ENCODE peak calls at places on chromosomes 11 and 22, in six cellular contexts. J is neural progenitor cell, F is GM23338, Q is SK-N-SH, U is MM.1S, Z is GM23248. M is an unnamed sample.

GRCh38 chr11:10599388-10600175 is 31.1 kb upstream of the LYVE1 start:
- DNase-seq in Z (peak; percentile 30), J (no peak), F (no peak), Q (no peak), U (no peak), M (no peak)

GRCh38 chr22:19766506-19767426 is 6.2 kb downstream of the TBX1 start:
- DNase-seq in U (peak; percentile 30), F (peak; percentile 86), Q (peak; percentile 78), J (peak; percentile 56), Z (peak; percentile 45), M (no peak)

GRCh38 chr22:17972385-17973181 is 51.8 kb downstream of the MICAL3 start:
- DNase-seq in Z (peak; percentile 81), Q (no peak), J (peak; percentile 32), F (peak; percentile 76), U (no peak), M (peak; percentile 61)

GRCh38 chr11:131195801-131196517 is 174.5 kb upstream of the NTM start:
- DNase-seq in J (no peak), Q (peak; percentile 76), F (no peak), U (no peak), Z (peak; percentile 20), M (peak; percentile 62)

GRCh38 chr11:6617315-6617781 is 1.9 kb downstream of the TPP1 start:
- DNase-seq in Q (no peak), U (no peak), J (no peak), Z (peak; percentile 59), F (no peak), M (no peak)

GRCh38 chr11:124760205-124760652 is 1.9 kb downstream of the ESAM start:
- DNase-seq in F (no peak), J (peak; percentile 28), Z (no peak), Q (peak; percentile 17), U (peak; percentile 24), M (no peak)

GRCh38 chr22:21443057-21443734 is 24.0 kb upstream of the TMEM191C start:
- DNase-seq in U (no peak), F (no peak), Q (no peak), J (peak; percentile 4), Z (no peak), M (no peak)

GRCh38 chr11:112962854-112963367 is 1.7 kb downstream of the NCAM1 start:
- DNase-seq in Z (peak; percentile 47), J (peak; percentile 84), U (no peak), F (peak; percentile 71), Q (peak; percentile 85), M (no peak)

GRCh38 chr11:96706761-96707160 is 316.9 kb downstream of the JRKL start:
- DNase-seq in F (no peak), U (no peak), J (no peak), Z (no peak), Q (no peak), M (peak; percentile 13)

GRCh38 chr11:70769521-70769920 is 371.2 kb downstream of the CTTN start:
- DNase-seq in J (no peak), U (no peak), Q (no peak), F (no peak), Z (no peak), M (no peak)

GRCh38 chr22:43711681-43712080 is 100.4 kb downstream of the EFCAB6 start:
- DNase-seq in J (no peak), Q (no peak), U (no peak), F (no peak), Z (no peak), M (no peak)

GRCh38 chr22:43704051-43704450 is 108.1 kb downstream of the EFCAB6 start:
- DNase-seq in J (no peak), U (no peak), Q (no peak), F (no peak), Z (no peak), M (no peak)

GRCh38 chr22:43706558-43707328 is 105.4 kb downstream of the EFCAB6 start:
- DNase-seq in U (no peak), Z (no peak), F (no peak), J (no peak), Q (no peak), M (no peak)

GRCh38 chr22:43706151-43706550 is 106.0 kb downstream of the EFCAB6 start:
- DNase-seq in J (no peak), F (peak; percentile 68), Z (no peak), Q (no peak), U (no peak), M (no peak)

DNA sequence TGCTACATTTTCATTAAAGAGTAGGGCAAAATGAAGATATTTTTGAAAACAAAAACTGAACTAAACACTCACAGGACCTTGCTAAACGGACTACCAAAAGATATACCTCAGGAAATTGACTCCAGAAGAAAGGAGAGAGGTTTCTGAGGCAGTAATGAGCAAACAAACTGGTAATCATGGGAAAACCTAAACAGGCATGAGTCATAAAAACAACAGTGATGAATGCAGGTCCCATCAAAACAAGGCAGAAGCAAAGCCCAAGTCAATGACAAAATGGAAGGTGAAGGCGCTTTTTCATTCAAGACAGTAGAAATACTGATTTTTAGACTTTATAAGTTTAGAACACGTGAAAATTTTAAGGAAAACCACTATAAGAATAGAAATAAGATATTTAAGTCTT is 104.5 kb downstream of the EFCAB6 start:
- DNase-seq in F (no peak), Q (no peak), U (no peak), J (no peak), Z (peak; percentile 24), M (peak; percentile 62)
- H2AFZ ChIP-seq in F (no peak overlapping the region), Q (no peak overlapping the region), U (no peak overlapping the region), J (no peak overlapping the region), Z (no peak overlapping the region), M (no peak overlapping the region)

DNA sequence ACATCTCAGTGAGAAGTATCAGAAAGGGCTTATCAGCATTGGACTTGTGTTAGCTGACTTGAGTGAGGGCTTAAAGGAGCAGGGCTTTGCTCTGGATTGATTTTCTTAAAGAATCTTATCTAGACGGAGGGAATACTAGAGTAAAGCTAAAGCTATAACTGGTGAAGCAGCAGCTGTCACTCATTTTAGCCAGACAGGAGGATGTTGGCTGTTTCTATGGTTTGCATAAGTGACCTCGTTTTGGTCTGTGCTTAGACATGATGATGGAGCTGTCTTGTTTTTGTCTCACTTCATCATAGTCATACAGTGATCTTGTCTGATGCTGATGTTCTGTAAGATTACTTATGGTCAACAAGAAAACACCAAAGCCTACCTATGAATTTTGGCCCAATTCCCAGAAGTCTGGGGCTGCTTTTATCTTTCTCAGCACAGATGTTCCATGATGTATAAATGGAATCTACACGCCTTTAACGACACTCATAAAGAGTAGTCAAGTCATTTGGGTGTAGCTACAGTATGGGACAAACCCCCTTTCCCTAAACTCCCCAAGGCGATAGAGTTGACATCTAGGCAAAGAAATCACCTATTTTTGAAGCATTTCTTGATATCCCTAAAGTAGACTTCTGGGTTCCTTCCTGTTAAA is 77.5 kb upstream of the UCP3 start:
- DNase-seq in F (no peak), J (no peak), Q (peak; percentile 3), U (no peak), Z (no peak), M (no peak)
- TF ChIP-seq EZH2phosphoT487 in F (no peak), J (no peak), Q (no peak), U (no peak), Z (no peak), M (no peak)

DNA sequence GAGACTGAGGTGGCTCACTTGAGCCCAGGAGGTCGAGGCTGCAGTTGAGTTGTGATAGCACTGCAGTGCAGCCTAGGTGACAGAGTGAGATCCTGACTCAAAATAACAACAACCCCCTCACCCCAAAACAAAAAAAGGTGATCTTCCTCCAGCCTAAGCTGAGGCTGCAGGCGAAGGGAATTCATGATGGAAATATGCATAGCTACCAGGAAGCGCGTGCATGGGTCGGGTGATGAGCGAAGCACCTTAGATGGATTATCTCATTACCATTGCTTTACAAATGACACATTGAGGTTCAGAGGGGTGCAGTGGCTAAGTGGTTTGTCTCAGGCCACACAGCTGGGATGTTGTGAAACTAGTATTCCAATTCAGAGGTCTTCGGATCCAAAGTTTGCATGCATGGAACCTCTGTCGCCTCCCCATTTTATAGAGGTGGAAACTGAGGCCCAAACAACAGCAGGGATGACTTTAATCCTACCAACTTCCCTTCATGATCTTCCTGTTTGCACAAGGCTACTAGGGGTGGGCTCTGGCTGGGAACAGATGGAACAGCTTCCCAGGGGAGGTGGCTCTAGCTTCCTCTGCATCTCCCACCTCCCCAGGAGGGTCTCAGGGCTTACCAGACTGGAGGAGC is 4.6 kb downstream of the SLC29A2 start:
- DNase-seq in F (no peak), Z (no peak), Q (no peak), U (no peak), J (no peak), M (no peak)
- H3F3A ChIP-seq in F (peaks cover 47% of the 10 kb centered on the region), Z (no peaks in the 10 kb centered on the region), Q (no peaks in the 10 kb centered on the region), U (no peaks in the 10 kb centered on the region), J (peaks cover 64% of the 10 kb centered on the region), M (no peaks in the 10 kb centered on the region)

GRCh38 chr11:1874406-1875092 is 17.1 kb downstream of the PRR33 start:
- DNase-seq in F (no peak), Q (peak; percentile 20), J (no peak), Z (no peak), U (no peak), M (no peak)

GRCh38 chr11:1875093-1875785 is 16.5 kb downstream of the PRR33 start:
- DNase-seq in J (no peak), Z (no peak), F (no peak), U (no peak), Q (peak; percentile 30), M (no peak)

GRCh38 chr11:1877211-1878133 is 14.2 kb downstream of the PRR33 start:
- DNase-seq in J (no peak), F (no peak), U (no peak), Z (peak; percentile 33), Q (peak; percentile 60), M (peak; percentile 8)

GRCh38 chr11:1878134-1879031 is 13.3 kb downstream of the PRR33 start:
- DNase-seq in U (no peak), Z (no peak), F (no peak), Q (peak; percentile 69), J (no peak), M (no peak)

DNA sequence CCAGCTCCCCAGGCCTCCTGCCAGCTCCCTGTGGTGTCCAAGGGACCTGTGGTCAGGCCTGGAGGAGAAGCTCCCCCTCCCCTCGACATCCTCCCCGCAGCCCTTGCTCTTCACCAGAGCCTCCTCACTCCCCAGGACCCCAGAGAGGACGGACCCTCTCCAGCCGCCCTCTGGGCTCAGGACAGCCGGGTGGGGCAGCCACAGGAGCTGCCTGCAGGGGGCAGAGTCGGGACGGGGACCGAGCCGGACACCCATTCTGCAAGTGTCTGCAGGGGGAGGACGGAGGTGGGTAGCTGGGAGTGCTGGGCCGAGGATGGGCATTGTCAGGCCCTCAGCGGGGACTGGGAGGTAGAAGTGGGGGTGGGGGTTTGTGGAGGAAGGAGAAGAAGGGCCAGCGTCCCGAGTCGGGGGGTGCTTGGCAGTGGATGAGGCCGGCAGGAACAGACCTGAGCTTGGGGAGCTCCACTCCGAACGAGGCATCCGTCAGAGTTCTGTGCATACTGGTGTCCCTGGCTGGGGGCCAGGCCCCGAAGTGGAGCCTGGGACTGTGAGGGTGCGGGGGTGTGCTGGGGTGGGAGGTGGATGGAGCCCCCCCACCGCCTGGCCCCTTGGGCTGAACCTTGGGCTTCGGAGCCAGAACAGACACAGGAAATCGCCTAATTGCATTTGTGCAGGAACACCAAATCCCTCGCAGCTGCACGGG is 15.2 kb downstream of the PRR33 start:
- DNase-seq in Z (peak; percentile 57), Q (peak; percentile 86), U (no peak), F (peak; percentile 74), J (peak; percentile 65), M (peak; percentile 46)
- H2AFZ ChIP-seq in Z (no peak overlapping the region), Q (no peak overlapping the region), U (no peak overlapping the region), F (no peak overlapping the region), J (no peak overlapping the region), M (no peak overlapping the region)

GRCh38 chr11:64638017-64638664 is 47.1 kb downstream of the SLC22A12 start:
- DNase-seq in J (peak; percentile 70), F (peak; percentile 61), Z (peak; percentile 18), Q (peak; percentile 95), U (no peak), M (no peak)
- TF ChIP-seq EZH2phosphoT487 in J (no peak), F (no peak), Z (no peak), Q (no peak), U (no peak), M (no peak)